ENCODE peak calls at places on chromosomes 11 and 22, in five cellular contexts. One of them, this sample, is unnamed.

GRCh38 chr11:26106713-26107112 is 225.2 kb upstream of the ANO3 start:
- DNase-seq in trophoblast cell: no peak
- DNase-seq in H9: no peak
- DNase-seq in H1: no peak
- DNase-seq in mesenchymal stem cell: no peak
- DNase-seq in this sample: no peak

GRCh38 chr22:24482586-24482985 is 12.5 kb upstream of the UPB1 start:
- DNase-seq in trophoblast cell: no peak
- DNase-seq in H9: no peak
- DNase-seq in H1: no peak
- DNase-seq in mesenchymal stem cell: peak
- DNase-seq in this sample: no peak

GRCh38 chr11:38476808-38477565 is 1879.0 kb upstream of the RAG2 start:
- DNase-seq in trophoblast cell: no peak
- DNase-seq in H9: no peak
- DNase-seq in H1: no peak
- DNase-seq in mesenchymal stem cell: peak
- DNase-seq in this sample: no peak

GRCh38 chr11:78921517-78921916 is 346.9 kb upstream of the NARS2 start:
- DNase-seq in trophoblast cell: no peak
- DNase-seq in H9: no peak
- DNase-seq in H1: no peak
- DNase-seq in mesenchymal stem cell: no peak
- DNase-seq in this sample: no peak

GRCh38 chr11:47950396-47950795 is 30.0 kb upstream of the PTPRJ start:
- DNase-seq in trophoblast cell: no peak
- DNase-seq in H9: no peak
- DNase-seq in H1: no peak
- DNase-seq in mesenchymal stem cell: peak
- DNase-seq in this sample: no peak

GRCh38 chr22:31637938-31638618 is 23.9 kb downstream of the PISD start:
- DNase-seq in trophoblast cell: peak
- DNase-seq in H9: no peak
- DNase-seq in H1: no peak
- DNase-seq in mesenchymal stem cell: peak
- DNase-seq in this sample: no peak

GRCh38 chr11:46675288-46675851 is 25.0 kb downstream of the ARHGAP1 start:
- DNase-seq in trophoblast cell: no peak
- DNase-seq in H9: no peak
- DNase-seq in H1: no peak
- DNase-seq in mesenchymal stem cell: peak
- DNase-seq in this sample: no peak

GRCh38 chr11:124837491-124837856 is 27.8 kb upstream of the ROBO3 start:
- DNase-seq in trophoblast cell: peak
- DNase-seq in H9: peak
- DNase-seq in H1: no peak
- DNase-seq in mesenchymal stem cell: peak
- DNase-seq in this sample: no peak

GRCh38 chr22:23874871-23875270 is 17.2 kb downstream of the SLC2A11 start:
- DNase-seq in trophoblast cell: no peak
- DNase-seq in H9: no peak
- DNase-seq in H1: no peak
- DNase-seq in mesenchymal stem cell: no peak
- DNase-seq in this sample: no peak

GRCh38 chr22:42959472-42960145 is 55.3 kb downstream of the PACSIN2 start:
- DNase-seq in trophoblast cell: peak
- DNase-seq in H9: no peak
- DNase-seq in H1: no peak
- DNase-seq in mesenchymal stem cell: peak
- DNase-seq in this sample: no peak

GRCh38 chr22:21942407-21942895 is 10.2 kb downstream of the PPM1F start:
- DNase-seq in trophoblast cell: peak
- DNase-seq in H9: no peak
- DNase-seq in H1: no peak
- DNase-seq in mesenchymal stem cell: peak
- DNase-seq in this sample: no peak

GRCh38 chr11:86672007-86672621 is at the start of gene ME3:
- DNase-seq in trophoblast cell: peak
- DNase-seq in H9: peak
- DNase-seq in H1: no peak
- DNase-seq in mesenchymal stem cell: peak
- DNase-seq in this sample: peak

GRCh38 chr11:11841121-11841604 is 609 bp upstream of the USP47 start:
- DNase-seq in trophoblast cell: no peak
- DNase-seq in H9: peak
- DNase-seq in H1: no peak
- DNase-seq in mesenchymal stem cell: no peak
- DNase-seq in this sample: no peak

GRCh38 chr11:9941991-9942390 is 278.1 kb downstream of the SWAP70 start:
- DNase-seq in trophoblast cell: no peak
- DNase-seq in H9: no peak
- DNase-seq in H1: no peak
- DNase-seq in mesenchymal stem cell: no peak
- DNase-seq in this sample: no peak

GRCh38 chr11:96134622-96135021 is 208.4 kb downstream of the MAML2 start:
- DNase-seq in trophoblast cell: no peak
- DNase-seq in H9: no peak
- DNase-seq in H1: no peak
- DNase-seq in mesenchymal stem cell: peak
- DNase-seq in this sample: no peak

GRCh38 chr11:8720376-8720775 is 37.8 kb downstream of the RPL27A start:
- DNase-seq in trophoblast cell: no peak
- DNase-seq in H9: no peak
- DNase-seq in H1: no peak
- DNase-seq in mesenchymal stem cell: peak
- DNase-seq in this sample: no peak

GRCh38 chr11:9330387-9331384 is 16.3 kb upstream of the TMEM41B start:
- DNase-seq in trophoblast cell: peak
- DNase-seq in H9: no peak
- DNase-seq in H1: no peak
- DNase-seq in mesenchymal stem cell: peak
- DNase-seq in this sample: no peak

GRCh38 chr22:48594757-48595510 is 1232.7 kb downstream of the BRD1 start:
- DNase-seq in trophoblast cell: no peak
- DNase-seq in H9: no peak
- DNase-seq in H1: no peak
- DNase-seq in mesenchymal stem cell: no peak
- DNase-seq in this sample: no peak

GRCh38 chr22:33047744-33048143 is 10.4 kb downstream of the SYN3 start:
- DNase-seq in trophoblast cell: no peak
- DNase-seq in H9: no peak
- DNase-seq in H1: no peak
- DNase-seq in mesenchymal stem cell: no peak
- DNase-seq in this sample: no peak

GRCh38 chr22:42076764-42077485 is 2.6 kb upstream of the SMDT1 start:
- DNase-seq in trophoblast cell: no peak
- DNase-seq in H9: no peak
- DNase-seq in H1: no peak
- DNase-seq in mesenchymal stem cell: no peak
- DNase-seq in this sample: no peak

GRCh38 chr11:119315139-119316016 is 1.6 kb downstream of the MCAM start:
- DNase-seq in trophoblast cell: no peak
- DNase-seq in H9: peak
- DNase-seq in H1: no peak
- DNase-seq in mesenchymal stem cell: peak
- DNase-seq in this sample: no peak

GRCh38 chr11:1820463-1821325 is 14.1 kb upstream of the SYT8 start:
- DNase-seq in trophoblast cell: no peak
- DNase-seq in H9: no peak
- DNase-seq in H1: no peak
- DNase-seq in mesenchymal stem cell: no peak
- DNase-seq in this sample: no peak

GRCh38 chr11:65538232-65538914 is 13.5 kb downstream of the SCYL1 start:
- DNase-seq in trophoblast cell: no peak
- DNase-seq in H9: no peak
- DNase-seq in H1: no peak
- DNase-seq in mesenchymal stem cell: no peak
- DNase-seq in this sample: no peak

GRCh38 chr11:92226331-92227232 is 2.0 kb downstream of the FAT3 start:
- DNase-seq in trophoblast cell: no peak
- DNase-seq in H9: peak
- DNase-seq in H1: no peak
- DNase-seq in mesenchymal stem cell: no peak
- DNase-seq in this sample: peak

GRCh38 chr11:16572946-16573345 is 165.5 kb upstream of the C11orf58 start:
- DNase-seq in trophoblast cell: no peak
- DNase-seq in H9: no peak
- DNase-seq in H1: no peak
- DNase-seq in mesenchymal stem cell: peak
- DNase-seq in this sample: no peak

GRCh38 chr22:50403701-50404101 is 60.6 kb downstream of the PPP6R2 start:
- DNase-seq in trophoblast cell: no peak
- DNase-seq in H9: no peak
- DNase-seq in H1: no peak
- DNase-seq in mesenchymal stem cell: no peak
- DNase-seq in this sample: no peak

GRCh38 chr11:68372114-68372513 is 59.7 kb downstream of the LRP5 start:
- DNase-seq in trophoblast cell: no peak
- DNase-seq in H9: no peak
- DNase-seq in H1: no peak
- DNase-seq in mesenchymal stem cell: no peak
- DNase-seq in this sample: no peak

DNA sequence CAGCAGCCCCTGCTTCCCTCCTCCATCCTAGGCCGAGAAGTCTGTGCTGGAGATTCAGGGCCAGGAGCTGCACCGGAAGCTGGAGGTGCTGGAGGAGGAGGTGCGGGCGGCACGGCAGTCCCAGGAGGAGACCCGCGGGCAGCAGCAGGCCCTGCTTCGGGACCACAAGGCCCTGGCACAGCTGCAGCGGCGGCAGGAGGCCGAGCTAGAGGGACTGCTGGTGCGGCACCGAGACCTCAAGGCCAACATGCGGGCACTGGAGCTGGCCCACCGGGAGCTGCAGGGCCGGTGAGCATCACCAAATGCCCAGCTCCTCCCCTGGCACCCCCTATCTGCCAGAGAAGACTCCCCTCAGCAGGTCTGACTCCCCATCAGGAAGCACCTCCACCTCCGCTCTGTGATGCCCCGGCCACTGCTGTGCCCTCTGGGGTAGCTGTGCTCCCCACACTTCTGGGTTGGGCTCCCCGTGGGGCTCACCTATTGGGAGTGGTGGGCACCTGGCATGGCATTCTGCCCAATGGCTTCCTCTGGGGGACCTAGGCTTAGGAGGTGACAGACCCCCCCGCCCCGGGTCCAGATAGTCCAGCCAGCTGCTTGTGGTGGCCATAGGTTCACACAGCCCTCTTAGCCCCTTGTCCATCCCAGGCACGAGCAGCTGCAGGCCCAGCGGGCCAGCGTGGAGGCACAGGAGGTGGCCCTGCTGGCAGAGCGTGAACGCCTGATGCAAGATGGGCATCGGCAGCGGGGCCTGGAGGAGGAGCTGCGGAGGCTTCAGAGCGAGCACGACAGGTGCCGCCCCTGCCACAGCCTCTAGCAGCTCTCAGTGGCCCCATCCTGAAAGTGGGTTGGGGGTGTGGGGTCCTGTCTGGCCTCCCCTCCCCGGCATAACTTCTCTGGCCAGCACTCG is 6.6 kb upstream of the RPS6KA4 start:
- DNase-seq in trophoblast cell: no peak
- DNase-seq in H9: no peak
- DNase-seq in H1: no peak
- DNase-seq in mesenchymal stem cell: no peak
- DNase-seq in this sample: no peak
- H2BK5ac ChIP-seq in trophoblast cell: no peak
- H2BK5ac ChIP-seq in H9: no peak
- H2BK5ac ChIP-seq in H1: no peak
- H2BK5ac ChIP-seq in mesenchymal stem cell: no peak
- H2BK5ac ChIP-seq in this sample: peak

DNA sequence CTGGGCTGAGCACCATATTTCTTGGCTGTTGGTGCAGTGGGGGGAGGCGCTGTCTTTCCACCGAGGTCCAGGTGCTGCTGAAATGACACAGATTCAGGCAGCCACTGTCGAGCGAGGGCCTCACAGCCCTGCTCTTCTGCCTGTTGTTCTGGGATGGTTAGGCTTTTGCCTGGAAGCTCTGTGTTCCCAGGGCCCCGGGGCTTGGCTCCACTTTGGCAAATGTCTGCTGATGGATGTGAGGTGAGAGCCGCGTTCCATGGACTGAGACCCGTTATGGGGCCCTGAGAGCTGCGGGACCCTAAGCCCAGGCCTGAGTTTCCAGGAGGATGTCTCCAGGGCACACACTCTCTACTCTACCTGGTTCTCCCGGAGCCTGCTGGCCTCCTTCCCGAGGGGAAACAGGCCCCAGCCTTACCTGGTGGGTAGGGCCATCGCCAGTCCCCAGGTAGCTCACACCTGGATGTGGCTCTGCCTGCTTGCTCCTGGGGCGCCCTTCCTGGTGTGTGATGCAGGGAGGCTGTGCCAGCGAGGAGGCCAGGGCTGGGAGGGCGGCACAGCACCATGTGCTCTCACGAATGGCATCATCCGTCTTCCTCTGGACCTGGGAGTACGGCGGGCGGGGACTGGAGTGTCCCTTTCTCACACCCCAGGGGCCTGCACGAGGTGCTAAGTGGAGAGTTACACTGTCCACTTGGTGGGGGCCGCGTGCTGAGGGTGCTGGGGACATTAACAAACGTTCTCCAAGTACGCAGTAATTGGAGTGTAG is 435.5 kb downstream of the TBC1D22A start:
- DNase-seq in trophoblast cell: no peak
- DNase-seq in H9: peak
- DNase-seq in H1: no peak
- DNase-seq in mesenchymal stem cell: no peak
- DNase-seq in this sample: no peak
- H2BK12ac ChIP-seq in trophoblast cell: no peak
- H2BK12ac ChIP-seq in H9: no peak
- H2BK12ac ChIP-seq in H1: no peak
- H2BK12ac ChIP-seq in mesenchymal stem cell: no peak
- H2BK12ac ChIP-seq in this sample: no peak

DNA sequence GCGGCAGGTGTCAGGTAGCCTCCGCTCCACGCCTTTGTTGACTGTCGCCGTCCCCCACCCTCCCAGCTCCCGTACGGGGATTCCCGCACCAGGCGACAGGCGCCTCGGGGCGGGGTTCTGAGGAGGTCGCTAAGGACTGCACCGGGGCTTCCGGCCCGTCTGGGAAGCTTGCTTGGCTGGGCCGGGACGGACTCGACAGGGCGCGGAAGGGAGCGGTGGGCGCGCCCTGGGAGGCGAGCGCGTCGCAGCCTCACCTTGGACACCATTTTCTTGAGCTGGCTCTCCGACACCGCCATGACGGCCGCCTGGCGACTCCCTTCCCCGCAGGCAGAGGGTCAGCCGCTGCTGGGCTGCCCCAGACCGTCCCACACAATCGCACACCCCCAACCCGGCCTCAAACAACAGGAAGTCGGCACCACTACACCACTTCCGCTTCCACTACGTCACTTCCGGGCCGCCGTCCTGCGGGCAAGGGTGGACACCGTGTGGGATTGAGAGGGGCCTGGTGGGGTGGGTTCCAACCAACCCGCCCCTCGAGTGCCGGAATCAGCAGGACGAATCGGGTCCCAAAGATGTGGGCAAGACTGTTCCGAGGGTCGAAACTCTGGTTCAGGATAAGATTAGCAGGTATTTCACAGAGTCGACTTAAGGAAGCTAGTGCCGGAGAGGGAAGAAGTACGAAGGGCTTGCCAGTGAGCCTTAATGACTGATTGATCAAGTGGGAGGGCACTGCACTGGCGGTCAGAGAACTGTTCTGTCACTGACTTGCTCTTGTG is at the start of gene TSG101:
- DNase-seq in trophoblast cell: peak
- DNase-seq in H9: peak
- DNase-seq in H1: peak
- DNase-seq in mesenchymal stem cell: peak
- DNase-seq in this sample: peak
- H3K4ac ChIP-seq in trophoblast cell: peak
- H3K4ac ChIP-seq in H9: no peak
- H3K4ac ChIP-seq in H1: no peak
- H3K4ac ChIP-seq in mesenchymal stem cell: peak
- H3K4ac ChIP-seq in this sample: no peak

GRCh38 chr11:44082645-44083044 is 12.8 kb upstream of the EXT2 start:
- DNase-seq in trophoblast cell: no peak
- DNase-seq in H9: no peak
- DNase-seq in H1: no peak
- DNase-seq in mesenchymal stem cell: no peak
- DNase-seq in this sample: no peak
- H2BK5ac ChIP-seq in trophoblast cell: no peak
- H2BK5ac ChIP-seq in H9: no peak
- H2BK5ac ChIP-seq in H1: no peak
- H2BK5ac ChIP-seq in mesenchymal stem cell: no peak
- H2BK5ac ChIP-seq in this sample: no peak